ENCODE peak calls at places on chromosomes 5 and 9, in five cellular contexts. One of them, this sample, is unnamed.

GRCh38 chr9:80679920-80680319 is 1009.4 kb downstream of the TLE1 start:
- DNase-seq in endothelial cell of umbilical vein: no peak
- DNase-seq in colonic mucosa: no peak
- DNase-seq in psoas muscle: no peak
- DNase-seq in heart left ventricle: no peak
- DNase-seq in this sample: no peak

GRCh38 chr5:103434057-103434456 is 128.5 kb downstream of the NUDT12 start:
- DNase-seq in colonic mucosa: no peak
- DNase-seq in heart left ventricle: no peak
- DNase-seq in endothelial cell of umbilical vein: no peak
- DNase-seq in psoas muscle: no peak
- DNase-seq in this sample: no peak

GRCh38 chr5:56099346-56099745 is 104.6 kb upstream of the IL6ST start:
- DNase-seq in psoas muscle: no peak
- DNase-seq in heart left ventricle: no peak
- DNase-seq in colonic mucosa: no peak
- DNase-seq in endothelial cell of umbilical vein: peak
- DNase-seq in this sample: no peak

GRCh38 chr5:52657231-52657645 is 130.5 kb upstream of the ITGA1 start:
- DNase-seq in colonic mucosa: no peak
- DNase-seq in endothelial cell of umbilical vein: peak
- DNase-seq in heart left ventricle: no peak
- DNase-seq in psoas muscle: no peak
- DNase-seq in this sample: no peak

GRCh38 chr5:135308245-135308644 is 90.8 kb downstream of the MACROH2A1 start:
- DNase-seq in psoas muscle: no peak
- DNase-seq in colonic mucosa: no peak
- DNase-seq in heart left ventricle: no peak
- DNase-seq in endothelial cell of umbilical vein: no peak
- DNase-seq in this sample: peak

GRCh38 chr9:112925058-112925641 is 34.5 kb upstream of the SLC46A2 start:
- DNase-seq in heart left ventricle: no peak
- DNase-seq in endothelial cell of umbilical vein: peak
- DNase-seq in psoas muscle: no peak
- DNase-seq in colonic mucosa: no peak
- DNase-seq in this sample: no peak

GRCh38 chr5:62538017-62538942 is 40.3 kb upstream of the LRRC70 start:
- DNase-seq in heart left ventricle: no peak
- DNase-seq in endothelial cell of umbilical vein: peak
- DNase-seq in colonic mucosa: no peak
- DNase-seq in psoas muscle: no peak
- DNase-seq in this sample: no peak

GRCh38 chr9:36163049-36163839 is 5.9 kb upstream of the CCIN start:
- DNase-seq in heart left ventricle: peak
- DNase-seq in psoas muscle: peak
- DNase-seq in colonic mucosa: no peak
- DNase-seq in endothelial cell of umbilical vein: peak
- DNase-seq in this sample: peak

GRCh38 chr9:123267481-123268239 is 726 bp downstream of the STRBP start:
- DNase-seq in endothelial cell of umbilical vein: no peak
- DNase-seq in colonic mucosa: peak
- DNase-seq in heart left ventricle: no peak
- DNase-seq in psoas muscle: peak
- DNase-seq in this sample: no peak

GRCh38 chr5:150778517-150779396 is at the start of gene SMIM3:
- DNase-seq in colonic mucosa: peak
- DNase-seq in psoas muscle: peak
- DNase-seq in endothelial cell of umbilical vein: peak
- DNase-seq in heart left ventricle: peak
- DNase-seq in this sample: peak

GRCh38 chr9:109831996-109832395 is 52.0 kb downstream of the PALM2AKAP2 start:
- DNase-seq in psoas muscle: no peak
- DNase-seq in heart left ventricle: no peak
- DNase-seq in colonic mucosa: no peak
- DNase-seq in endothelial cell of umbilical vein: no peak
- DNase-seq in this sample: no peak

GRCh38 chr5:177468329-177469058 is 4.9 kb downstream of the DBN1 start:
- DNase-seq in colonic mucosa: no peak
- DNase-seq in heart left ventricle: peak
- DNase-seq in psoas muscle: peak
- DNase-seq in endothelial cell of umbilical vein: no peak
- DNase-seq in this sample: no peak

GRCh38 chr9:111622626-111623025 is 8.5 kb upstream of the DNAJC25 start:
- DNase-seq in heart left ventricle: no peak
- DNase-seq in endothelial cell of umbilical vein: no peak
- DNase-seq in colonic mucosa: no peak
- DNase-seq in psoas muscle: peak
- DNase-seq in this sample: no peak

GRCh38 chr9:135440620-135441019 is 39.0 kb upstream of the PPP1R26 start:
- DNase-seq in endothelial cell of umbilical vein: no peak
- DNase-seq in heart left ventricle: no peak
- DNase-seq in colonic mucosa: no peak
- DNase-seq in psoas muscle: no peak
- DNase-seq in this sample: no peak
- TF ChIP-seq CTCF in endothelial cell of umbilical vein: no peak
- TF ChIP-seq CTCF in heart left ventricle: no peak
- TF ChIP-seq CTCF in colonic mucosa: no peak
- TF ChIP-seq CTCF in psoas muscle: no peak
- TF ChIP-seq CTCF in this sample: no peak

GRCh38 chr5:159712672-159713071 is 203.6 kb upstream of the ADRA1B start:
- DNase-seq in colonic mucosa: no peak
- DNase-seq in endothelial cell of umbilical vein: no peak
- DNase-seq in heart left ventricle: no peak
- DNase-seq in psoas muscle: no peak
- DNase-seq in this sample: no peak
- TF ChIP-seq CTCF in colonic mucosa: no peak
- TF ChIP-seq CTCF in endothelial cell of umbilical vein: no peak
- TF ChIP-seq CTCF in heart left ventricle: no peak
- TF ChIP-seq CTCF in psoas muscle: no peak
- TF ChIP-seq CTCF in this sample: no peak

GRCh38 chr9:137304383-137305059 is 2.5 kb upstream of the NRARP start:
- DNase-seq in endothelial cell of umbilical vein: no peak
- DNase-seq in psoas muscle: peak
- DNase-seq in heart left ventricle: peak
- DNase-seq in colonic mucosa: peak
- DNase-seq in this sample: no peak
- TF ChIP-seq CTCF in endothelial cell of umbilical vein: peak
- TF ChIP-seq CTCF in psoas muscle: no peak
- TF ChIP-seq CTCF in heart left ventricle: no peak
- TF ChIP-seq CTCF in colonic mucosa: no peak
- TF ChIP-seq CTCF in this sample: peak

DNA sequence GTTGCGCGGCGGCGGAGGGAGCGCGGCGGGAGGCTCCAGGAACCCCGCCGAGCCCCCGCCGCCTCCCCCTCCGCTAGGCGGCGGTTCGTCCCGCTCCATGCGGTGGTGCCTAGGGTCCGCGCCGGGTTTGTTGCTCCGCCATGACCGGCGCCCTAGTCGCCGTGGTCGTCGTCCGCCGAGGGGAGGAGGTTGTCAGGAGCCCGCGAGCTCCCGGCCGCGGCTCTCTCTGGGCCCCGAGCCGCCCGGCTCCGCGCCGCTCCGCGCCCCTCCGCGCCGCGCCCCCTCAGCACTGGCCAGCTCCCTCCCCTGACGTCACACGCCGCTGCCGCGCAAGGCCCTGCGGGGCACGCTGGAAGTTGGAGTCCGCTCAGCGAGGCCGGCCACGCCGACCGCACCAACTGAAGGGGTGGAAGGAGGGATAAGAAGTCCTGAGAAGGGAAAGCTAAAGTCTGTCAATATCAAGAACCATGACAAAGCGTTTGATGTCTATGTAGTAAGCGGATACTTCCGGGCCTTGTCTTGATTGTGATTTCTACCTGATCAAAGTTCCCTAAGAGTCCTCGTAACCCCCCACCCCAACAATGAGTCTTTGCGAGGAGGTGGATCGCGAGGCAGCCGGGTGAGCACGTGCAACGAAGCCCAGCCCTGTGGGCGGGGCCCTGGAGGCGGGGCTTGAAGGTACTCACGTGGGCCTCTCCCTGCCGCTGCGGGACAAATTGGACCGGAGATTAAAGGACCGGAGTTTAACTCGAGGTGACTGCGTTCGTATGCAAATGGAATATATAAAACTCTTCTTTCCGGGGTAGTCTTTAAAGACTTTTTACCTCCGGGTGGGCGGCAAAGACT is at the start of gene NR6A1:
- DNase-seq in colonic mucosa: peak
- DNase-seq in heart left ventricle: peak
- DNase-seq in endothelial cell of umbilical vein: peak
- DNase-seq in psoas muscle: peak
- DNase-seq in this sample: peak
- TF ChIP-seq CTCF in colonic mucosa: no peak
- TF ChIP-seq CTCF in heart left ventricle: peak
- TF ChIP-seq CTCF in endothelial cell of umbilical vein: peak
- TF ChIP-seq CTCF in psoas muscle: peak
- TF ChIP-seq CTCF in this sample: peak

GRCh38 chr5:139543423-139543991 is 17.6 kb upstream of the UBE2D2 start:
- DNase-seq in colonic mucosa: peak
- DNase-seq in heart left ventricle: peak
- DNase-seq in endothelial cell of umbilical vein: peak
- DNase-seq in psoas muscle: peak
- DNase-seq in this sample: no peak
- TF ChIP-seq CTCF in colonic mucosa: no peak
- TF ChIP-seq CTCF in heart left ventricle: peak
- TF ChIP-seq CTCF in endothelial cell of umbilical vein: peak
- TF ChIP-seq CTCF in psoas muscle: peak
- TF ChIP-seq CTCF in this sample: peak

This sample was measured in type B pancreatic cell.